ENCODE peak calls at places on chromosome 14, in ten cellular contexts. One of them, this sample, is unnamed.
A peak's percentile ranks its signal among the peaks of the same experiment; 100 is the strongest.

GRCh38 chr14:34211732-34212131 is 250.3 kb downstream of the SPTSSA start:
- DNase-seq in esophagus squamous epithelium: no peak
- DNase-seq in fibroblast of the aortic adventitia: no peak
- DNase-seq in MM.1S: no peak
- DNase-seq in neural progenitor cell: no peak
- DNase-seq in choroid plexus epithelial cell: no peak
- DNase-seq in body of pancreas: no peak
- DNase-seq in CD4-positive, alpha-beta T cell: no peak
- DNase-seq in heart right ventricle: no peak
- DNase-seq in psoas muscle: no peak
- DNase-seq in this sample: no peak

GRCh38 chr14:47103781-47104180 is 452.2 kb upstream of the RPL10L start:
- DNase-seq in esophagus squamous epithelium: no peak
- DNase-seq in fibroblast of the aortic adventitia: no peak
- DNase-seq in MM.1S: no peak
- DNase-seq in neural progenitor cell: no peak
- DNase-seq in choroid plexus epithelial cell: no peak
- DNase-seq in body of pancreas: no peak
- DNase-seq in CD4-positive, alpha-beta T cell: no peak
- DNase-seq in heart right ventricle: no peak
- DNase-seq in psoas muscle: no peak
- DNase-seq in this sample: no peak

GRCh38 chr14:23695220-23695999 is 59.2 kb downstream of the DHRS2 start:
- DNase-seq in esophagus squamous epithelium: no peak
- DNase-seq in fibroblast of the aortic adventitia: peak; percentile 27
- DNase-seq in MM.1S: no peak
- DNase-seq in neural progenitor cell: peak; percentile 37
- DNase-seq in choroid plexus epithelial cell: no peak
- DNase-seq in body of pancreas: peak; percentile 34
- DNase-seq in CD4-positive, alpha-beta T cell: no peak
- DNase-seq in heart right ventricle: no peak
- DNase-seq in psoas muscle: peak; percentile 17
- DNase-seq in this sample: peak; percentile 34

GRCh38 chr14:55122441-55122986 is 6.5 kb upstream of the LGALS3 start:
- DNase-seq in esophagus squamous epithelium: no peak
- DNase-seq in fibroblast of the aortic adventitia: peak; percentile 80
- DNase-seq in MM.1S: no peak
- DNase-seq in neural progenitor cell: no peak
- DNase-seq in choroid plexus epithelial cell: peak; percentile 60
- DNase-seq in body of pancreas: peak; percentile 86
- DNase-seq in CD4-positive, alpha-beta T cell: no peak
- DNase-seq in heart right ventricle: peak; percentile 74
- DNase-seq in psoas muscle: no peak
- DNase-seq in this sample: peak; percentile 54

GRCh38 chr14:82060219-82060618 is 526.6 kb upstream of the SEL1L start:
- DNase-seq in esophagus squamous epithelium: no peak
- DNase-seq in fibroblast of the aortic adventitia: no peak
- DNase-seq in MM.1S: no peak
- DNase-seq in neural progenitor cell: peak; percentile 45
- DNase-seq in choroid plexus epithelial cell: no peak
- DNase-seq in body of pancreas: no peak
- DNase-seq in CD4-positive, alpha-beta T cell: no peak
- DNase-seq in heart right ventricle: no peak
- DNase-seq in psoas muscle: no peak
- DNase-seq in this sample: no peak

GRCh38 chr14:22476005-22476751 is 112.8 kb downstream of the DAD1 start:
- DNase-seq in esophagus squamous epithelium: no peak
- DNase-seq in fibroblast of the aortic adventitia: no peak
- DNase-seq in MM.1S: no peak
- DNase-seq in neural progenitor cell: no peak
- DNase-seq in choroid plexus epithelial cell: no peak
- DNase-seq in body of pancreas: no peak
- DNase-seq in CD4-positive, alpha-beta T cell: no peak
- DNase-seq in heart right ventricle: no peak
- DNase-seq in psoas muscle: no peak
- DNase-seq in this sample: no peak

GRCh38 chr14:67583711-67584644 is 16.1 kb downstream of the PIGH start:
- DNase-seq in esophagus squamous epithelium: no peak
- DNase-seq in fibroblast of the aortic adventitia: peak; percentile 62
- DNase-seq in MM.1S: peak; percentile 18
- DNase-seq in neural progenitor cell: peak; percentile 70
- DNase-seq in choroid plexus epithelial cell: peak; percentile 75
- DNase-seq in body of pancreas: no peak
- DNase-seq in CD4-positive, alpha-beta T cell: no peak
- DNase-seq in heart right ventricle: no peak
- DNase-seq in psoas muscle: no peak
- DNase-seq in this sample: peak; percentile 56

GRCh38 chr14:100735271-100735670 is 8.6 kb downstream of the DLK1 start:
- DNase-seq in esophagus squamous epithelium: no peak
- DNase-seq in fibroblast of the aortic adventitia: no peak
- DNase-seq in MM.1S: no peak
- DNase-seq in neural progenitor cell: no peak
- DNase-seq in choroid plexus epithelial cell: no peak
- DNase-seq in body of pancreas: no peak
- DNase-seq in CD4-positive, alpha-beta T cell: no peak
- DNase-seq in heart right ventricle: no peak
- DNase-seq in psoas muscle: no peak
- DNase-seq in this sample: no peak

GRCh38 chr14:37623552-37623951 is 28.1 kb downstream of the TTC6 start:
- DNase-seq in esophagus squamous epithelium: no peak
- DNase-seq in fibroblast of the aortic adventitia: peak; percentile 51
- DNase-seq in MM.1S: no peak
- DNase-seq in neural progenitor cell: no peak
- DNase-seq in choroid plexus epithelial cell: peak; percentile 71
- DNase-seq in body of pancreas: no peak
- DNase-seq in CD4-positive, alpha-beta T cell: no peak
- DNase-seq in heart right ventricle: no peak
- DNase-seq in psoas muscle: no peak
- DNase-seq in this sample: no peak

GRCh38 chr14:74572829-74573360 is 39.1 kb downstream of the LTBP2 start:
- DNase-seq in esophagus squamous epithelium: no peak
- DNase-seq in fibroblast of the aortic adventitia: no peak
- DNase-seq in MM.1S: no peak
- DNase-seq in neural progenitor cell: no peak
- DNase-seq in choroid plexus epithelial cell: peak; percentile 62
- DNase-seq in body of pancreas: no peak
- DNase-seq in CD4-positive, alpha-beta T cell: no peak
- DNase-seq in heart right ventricle: no peak
- DNase-seq in psoas muscle: no peak
- DNase-seq in this sample: no peak

GRCh38 chr14:69693145-69693544 is 73.8 kb upstream of the SRSF5 start:
- DNase-seq in esophagus squamous epithelium: no peak
- DNase-seq in fibroblast of the aortic adventitia: no peak
- DNase-seq in MM.1S: peak; percentile 12
- DNase-seq in neural progenitor cell: peak; percentile 34
- DNase-seq in choroid plexus epithelial cell: peak; percentile 58
- DNase-seq in body of pancreas: peak; percentile 48
- DNase-seq in CD4-positive, alpha-beta T cell: no peak
- DNase-seq in heart right ventricle: peak; percentile 38
- DNase-seq in psoas muscle: no peak
- DNase-seq in this sample: peak; percentile 31

GRCh38 chr14:50475460-50475859 is 56.9 kb downstream of the MAP4K5 start:
- DNase-seq in esophagus squamous epithelium: no peak
- DNase-seq in fibroblast of the aortic adventitia: no peak
- DNase-seq in MM.1S: no peak
- DNase-seq in neural progenitor cell: no peak
- DNase-seq in choroid plexus epithelial cell: no peak
- DNase-seq in body of pancreas: no peak
- DNase-seq in CD4-positive, alpha-beta T cell: no peak
- DNase-seq in heart right ventricle: no peak
- DNase-seq in psoas muscle: no peak
- DNase-seq in this sample: no peak

GRCh38 chr14:92462568-92462967 is 51.0 kb upstream of the RIN3 start:
- DNase-seq in esophagus squamous epithelium: no peak
- DNase-seq in fibroblast of the aortic adventitia: no peak
- DNase-seq in MM.1S: no peak
- DNase-seq in neural progenitor cell: no peak
- DNase-seq in choroid plexus epithelial cell: no peak
- DNase-seq in body of pancreas: no peak
- DNase-seq in CD4-positive, alpha-beta T cell: no peak
- DNase-seq in heart right ventricle: no peak
- DNase-seq in psoas muscle: no peak
- DNase-seq in this sample: no peak

GRCh38 chr14:102554835-102555819 is 37.3 kb upstream of the RCOR1 start:
- DNase-seq in esophagus squamous epithelium: no peak
- DNase-seq in fibroblast of the aortic adventitia: no peak
- DNase-seq in MM.1S: peak; percentile 34
- DNase-seq in neural progenitor cell: peak; percentile 87
- DNase-seq in choroid plexus epithelial cell: no peak
- DNase-seq in body of pancreas: peak; percentile 55
- DNase-seq in CD4-positive, alpha-beta T cell: peak; percentile 35
- DNase-seq in heart right ventricle: peak; percentile 47
- DNase-seq in psoas muscle: peak; percentile 54
- DNase-seq in this sample: no peak

GRCh38 chr14:99602054-99602787 is 1.8 kb downstream of the CCDC85C start:
- DNase-seq in esophagus squamous epithelium: no peak
- DNase-seq in fibroblast of the aortic adventitia: no peak
- DNase-seq in MM.1S: no peak
- DNase-seq in neural progenitor cell: peak; percentile 30
- DNase-seq in choroid plexus epithelial cell: peak; percentile 19
- DNase-seq in body of pancreas: peak; percentile 52
- DNase-seq in CD4-positive, alpha-beta T cell: no peak
- DNase-seq in heart right ventricle: no peak
- DNase-seq in psoas muscle: no peak
- DNase-seq in this sample: no peak
- TF ChIP-seq CTCF in esophagus squamous epithelium: no peak
- TF ChIP-seq CTCF in fibroblast of the aortic adventitia: no peak
- TF ChIP-seq CTCF in MM.1S: no peak
- TF ChIP-seq CTCF in neural progenitor cell: no peak
- TF ChIP-seq CTCF in choroid plexus epithelial cell: no peak
- TF ChIP-seq CTCF in body of pancreas: no peak
- TF ChIP-seq CTCF in CD4-positive, alpha-beta T cell: no peak
- TF ChIP-seq CTCF in heart right ventricle: no peak
- TF ChIP-seq CTCF in psoas muscle: no peak
- TF ChIP-seq CTCF in this sample: no peak

DNA sequence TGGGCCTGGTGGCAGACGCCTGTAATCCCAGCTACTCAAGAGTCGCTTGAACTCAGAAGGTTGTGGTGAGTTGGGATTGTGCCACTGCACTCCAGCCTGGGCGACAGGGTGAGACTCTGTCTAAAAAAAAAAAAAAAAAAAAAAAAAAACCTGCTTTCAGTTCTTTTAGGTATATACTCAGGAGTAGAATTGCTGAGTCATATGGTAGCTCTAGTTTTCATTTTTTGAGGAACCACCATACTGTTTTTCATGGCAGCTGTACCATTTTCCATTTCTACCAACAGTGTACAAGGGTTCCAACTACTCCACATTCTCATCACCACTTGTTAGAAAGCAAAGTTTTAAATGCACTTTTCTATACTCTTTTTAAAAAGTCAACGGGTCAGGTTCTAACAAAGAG is 119.8 kb downstream of the DPF3 start:
- DNase-seq in esophagus squamous epithelium: no peak
- DNase-seq in fibroblast of the aortic adventitia: no peak
- DNase-seq in MM.1S: no peak
- DNase-seq in neural progenitor cell: no peak
- DNase-seq in choroid plexus epithelial cell: no peak
- DNase-seq in body of pancreas: no peak
- DNase-seq in CD4-positive, alpha-beta T cell: no peak
- DNase-seq in heart right ventricle: no peak
- DNase-seq in psoas muscle: no peak
- DNase-seq in this sample: no peak
- TF ChIP-seq CTCF in esophagus squamous epithelium: no peak
- TF ChIP-seq CTCF in fibroblast of the aortic adventitia: no peak
- TF ChIP-seq CTCF in MM.1S: no peak
- TF ChIP-seq CTCF in neural progenitor cell: no peak
- TF ChIP-seq CTCF in choroid plexus epithelial cell: no peak
- TF ChIP-seq CTCF in body of pancreas: no peak
- TF ChIP-seq CTCF in CD4-positive, alpha-beta T cell: no peak
- TF ChIP-seq CTCF in heart right ventricle: no peak
- TF ChIP-seq CTCF in psoas muscle: no peak
- TF ChIP-seq CTCF in this sample: no peak

DNA sequence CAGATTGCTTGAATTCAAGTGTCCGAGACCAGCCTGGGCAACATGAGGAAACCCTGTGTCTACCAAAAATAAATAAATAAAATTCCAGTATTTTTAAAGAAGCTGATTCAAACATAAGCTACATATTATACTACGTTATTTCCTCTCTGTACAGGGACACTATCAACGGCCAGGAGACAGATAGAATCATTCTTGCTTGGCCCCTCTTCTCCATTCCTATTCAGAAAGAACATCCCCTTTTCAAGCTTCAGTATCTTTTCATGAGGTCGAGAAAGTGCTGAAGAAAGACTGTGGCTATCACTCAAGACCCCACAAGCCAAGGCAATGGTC is 314 bp upstream of the DHRS7 start:
- DNase-seq in esophagus squamous epithelium: no peak
- DNase-seq in fibroblast of the aortic adventitia: no peak
- DNase-seq in MM.1S: no peak
- DNase-seq in neural progenitor cell: no peak
- DNase-seq in choroid plexus epithelial cell: no peak
- DNase-seq in body of pancreas: no peak
- DNase-seq in CD4-positive, alpha-beta T cell: no peak
- DNase-seq in heart right ventricle: no peak
- DNase-seq in psoas muscle: no peak
- DNase-seq in this sample: no peak
- TF ChIP-seq CTCF in esophagus squamous epithelium: no peak
- TF ChIP-seq CTCF in fibroblast of the aortic adventitia: no peak
- TF ChIP-seq CTCF in MM.1S: no peak
- TF ChIP-seq CTCF in neural progenitor cell: no peak
- TF ChIP-seq CTCF in choroid plexus epithelial cell: no peak
- TF ChIP-seq CTCF in body of pancreas: peak; percentile 46
- TF ChIP-seq CTCF in CD4-positive, alpha-beta T cell: no peak
- TF ChIP-seq CTCF in heart right ventricle: peak; percentile 37
- TF ChIP-seq CTCF in psoas muscle: peak; percentile 52
- TF ChIP-seq CTCF in this sample: peak; percentile 49

GRCh38 chr14:91253795-91254323 is 9.4 kb upstream of the GPR68 start:
- DNase-seq in esophagus squamous epithelium: no peak
- DNase-seq in fibroblast of the aortic adventitia: no peak
- DNase-seq in MM.1S: no peak
- DNase-seq in neural progenitor cell: no peak
- DNase-seq in choroid plexus epithelial cell: no peak
- DNase-seq in body of pancreas: no peak
- DNase-seq in CD4-positive, alpha-beta T cell: no peak
- DNase-seq in heart right ventricle: no peak
- DNase-seq in psoas muscle: no peak
- DNase-seq in this sample: no peak

GRCh38 chr14:91254456-91254855 is 10.0 kb upstream of the GPR68 start:
- DNase-seq in esophagus squamous epithelium: no peak
- DNase-seq in fibroblast of the aortic adventitia: no peak
- DNase-seq in MM.1S: no peak
- DNase-seq in neural progenitor cell: no peak
- DNase-seq in choroid plexus epithelial cell: no peak
- DNase-seq in body of pancreas: no peak
- DNase-seq in CD4-positive, alpha-beta T cell: no peak
- DNase-seq in heart right ventricle: no peak
- DNase-seq in psoas muscle: no peak
- DNase-seq in this sample: no peak

GRCh38 chr14:91250912-91251311 is 6.4 kb upstream of the GPR68 start:
- DNase-seq in esophagus squamous epithelium: no peak
- DNase-seq in fibroblast of the aortic adventitia: no peak
- DNase-seq in MM.1S: no peak
- DNase-seq in neural progenitor cell: no peak
- DNase-seq in choroid plexus epithelial cell: no peak
- DNase-seq in body of pancreas: no peak
- DNase-seq in CD4-positive, alpha-beta T cell: no peak
- DNase-seq in heart right ventricle: no peak
- DNase-seq in psoas muscle: no peak
- DNase-seq in this sample: no peak

GRCh38 chr14:91255026-91255695 is 10.7 kb upstream of the GPR68 start:
- DNase-seq in esophagus squamous epithelium: no peak
- DNase-seq in fibroblast of the aortic adventitia: peak; percentile 31
- DNase-seq in MM.1S: no peak
- DNase-seq in neural progenitor cell: no peak
- DNase-seq in choroid plexus epithelial cell: no peak
- DNase-seq in body of pancreas: no peak
- DNase-seq in CD4-positive, alpha-beta T cell: no peak
- DNase-seq in heart right ventricle: no peak
- DNase-seq in psoas muscle: no peak
- DNase-seq in this sample: no peak

GRCh38 chr14:91252901-91253794 is 8.6 kb upstream of the GPR68 start:
- DNase-seq in esophagus squamous epithelium: no peak
- DNase-seq in fibroblast of the aortic adventitia: no peak
- DNase-seq in MM.1S: no peak
- DNase-seq in neural progenitor cell: peak; percentile 84
- DNase-seq in choroid plexus epithelial cell: no peak
- DNase-seq in body of pancreas: no peak
- DNase-seq in CD4-positive, alpha-beta T cell: peak; percentile 22
- DNase-seq in heart right ventricle: peak; percentile 53
- DNase-seq in psoas muscle: peak; percentile 44
- DNase-seq in this sample: peak; percentile 55
- TF ChIP-seq CTCF in esophagus squamous epithelium: no peak
- TF ChIP-seq CTCF in fibroblast of the aortic adventitia: no peak
- TF ChIP-seq CTCF in MM.1S: no peak
- TF ChIP-seq CTCF in neural progenitor cell: peak; percentile 52
- TF ChIP-seq CTCF in choroid plexus epithelial cell: no peak
- TF ChIP-seq CTCF in body of pancreas: no peak
- TF ChIP-seq CTCF in CD4-positive, alpha-beta T cell: no peak
- TF ChIP-seq CTCF in heart right ventricle: no peak
- TF ChIP-seq CTCF in psoas muscle: no peak
- TF ChIP-seq CTCF in this sample: no peak

This sample was measured in adrenal gland.